ENCODE peak calls at places on chromosomes 16 and 17, in four cellular contexts. T, Z, K and M are unnamed samples.
A peak's percentile ranks its signal among the peaks of the same experiment; 100 is the strongest.

GRCh38 chr17:4789701-4789950 is 862 bp downstream of the GLTPD2 start:
- DNase-seq in K (no peak), Z (no peak), T (no peak), M (no peak)

GRCh38 chr17:6940186-6940649 is 55.6 kb upstream of the ALOX12 start:
- DNase-seq in K (peak; percentile 3), T (no peak), Z (peak; percentile 59), M (peak; percentile 9)

GRCh38 chr17:51682115-51682514 is 421.8 kb downstream of the UTP18 start:
- DNase-seq in Z (no peak), K (no peak), T (no peak), M (no peak)

GRCh38 chr17:50414808-50415207 is 11.2 kb upstream of the ACSF2 start:
- DNase-seq in T (peak; percentile 28), Z (no peak), K (no peak), M (no peak)

GRCh38 chr16:79047337-79047736 is 553.2 kb downstream of the MAF start:
- DNase-seq in K (peak; percentile 42), Z (peak; percentile 27), T (no peak), M (no peak)

GRCh38 chr16:4415538-4416199 is 727 bp downstream of the CORO7 start:
- DNase-seq in Z (peak; percentile 4), T (no peak), K (peak; percentile 66), M (peak; percentile 72)

GRCh38 chr16:58487566-58488351 is 12.2 kb upstream of the NDRG4 start:
- DNase-seq in Z (peak; percentile 76), T (peak; percentile 67), K (peak; percentile 65), M (peak; percentile 79)

GRCh38 chr17:39187152-39187830 is 10.2 kb downstream of the CACNB1 start:
- DNase-seq in Z (no peak), T (no peak), K (peak; percentile 61), M (peak; percentile 62)

GRCh38 chr17:80959330-80960036 is 32.2 kb upstream of the CHMP6 start:
- DNase-seq in K (no peak), T (peak; percentile 48), Z (no peak), M (peak; percentile 72)

GRCh38 chr16:78284957-78285434 is 185.5 kb downstream of the WWOX start:
- DNase-seq in Z (no peak), T (no peak), K (peak; percentile 84), M (no peak)